ENCODE peak calls at places on chromosomes 6 and 20, in seven cellular contexts. One of them, this sample, is unnamed.
A peak's percentile ranks its signal among the peaks of the same experiment; 100 is the strongest.

GRCh38 chr6:79544299-79544927 is 7.2 kb upstream of the LCA5 start:
- DNase-seq in K562: no peak
- DNase-seq in SK-N-SH: no peak
- DNase-seq in HepG2: no peak
- DNase-seq in H1: no peak
- DNase-seq in IMR-90: peak; percentile 46
- DNase-seq in GM12878: peak; percentile 44
- DNase-seq in this sample: no peak

GRCh38 chr20:59560588-59561227 is 43.6 kb upstream of the PHACTR3 start:
- DNase-seq in SK-N-SH: peak; percentile 76
- DNase-seq in H1: no peak
- DNase-seq in GM12878: no peak
- DNase-seq in K562: peak; percentile 50
- DNase-seq in IMR-90: peak; percentile 11
- DNase-seq in HepG2: peak; percentile 46
- DNase-seq in this sample: peak; percentile 35

GRCh38 chr6:123415844-123416468 is 220.8 kb downstream of the TRDN start:
- DNase-seq in H1: no peak
- DNase-seq in HepG2: peak; percentile 56
- DNase-seq in K562: peak; percentile 10
- DNase-seq in IMR-90: peak; percentile 37
- DNase-seq in GM12878: no peak
- DNase-seq in SK-N-SH: peak; percentile 12
- DNase-seq in this sample: peak; percentile 62

GRCh38 chr20:38032585-38033329 is 499 bp downstream of the TTI1 start:
- DNase-seq in GM12878: no peak
- DNase-seq in IMR-90: no peak
- DNase-seq in HepG2: peak; percentile 35
- DNase-seq in K562: no peak
- DNase-seq in H1: no peak
- DNase-seq in SK-N-SH: no peak
- DNase-seq in this sample: no peak

GRCh38 chr6:151690768-151691562 is 116.5 kb upstream of the ESR1 start:
- DNase-seq in SK-N-SH: no peak
- DNase-seq in HepG2: no peak
- DNase-seq in H1: no peak
- DNase-seq in IMR-90: no peak
- DNase-seq in K562: no peak
- DNase-seq in GM12878: peak; percentile 83
- DNase-seq in this sample: no peak

GRCh38 chr6:36024154-36024760 is at the start of gene SLC26A8:
- DNase-seq in IMR-90: no peak
- DNase-seq in SK-N-SH: no peak
- DNase-seq in K562: no peak
- DNase-seq in HepG2: no peak
- DNase-seq in H1: no peak
- DNase-seq in GM12878: no peak
- DNase-seq in this sample: no peak

GRCh38 chr6:124670801-124671200 is 291.4 kb upstream of the RNF217 start:
- DNase-seq in GM12878: no peak
- DNase-seq in SK-N-SH: no peak
- DNase-seq in K562: no peak
- DNase-seq in H1: no peak
- DNase-seq in HepG2: no peak
- DNase-seq in IMR-90: no peak
- DNase-seq in this sample: no peak

GRCh38 chr20:45153756-45154155 is 20.9 kb upstream of the PI3 start:
- DNase-seq in K562: no peak
- DNase-seq in SK-N-SH: no peak
- DNase-seq in IMR-90: no peak
- DNase-seq in H1: no peak
- DNase-seq in GM12878: peak; percentile 15
- DNase-seq in HepG2: no peak
- DNase-seq in this sample: no peak

GRCh38 chr20:49573900-49574416 is 6.0 kb upstream of the PTGIS start:
- DNase-seq in HepG2: no peak
- DNase-seq in SK-N-SH: no peak
- DNase-seq in H1: no peak
- DNase-seq in IMR-90: peak; percentile 59
- DNase-seq in GM12878: no peak
- DNase-seq in K562: no peak
- DNase-seq in this sample: no peak

GRCh38 chr6:154615483-154616025 is 105.1 kb upstream of the CNKSR3 start:
- DNase-seq in H1: no peak
- DNase-seq in K562: peak; percentile 88
- DNase-seq in IMR-90: peak; percentile 60
- DNase-seq in SK-N-SH: peak; percentile 66
- DNase-seq in GM12878: no peak
- DNase-seq in HepG2: peak; percentile 35
- DNase-seq in this sample: peak; percentile 85

GRCh38 chr6:90816764-90817163 is 229.9 kb upstream of the MAP3K7 start:
- DNase-seq in IMR-90: no peak
- DNase-seq in HepG2: no peak
- DNase-seq in H1: no peak
- DNase-seq in K562: no peak
- DNase-seq in SK-N-SH: no peak
- DNase-seq in GM12878: no peak
- DNase-seq in this sample: no peak

GRCh38 chr6:127851197-127851596 is 49.7 kb downstream of the THEMIS start:
- DNase-seq in SK-N-SH: no peak
- DNase-seq in K562: no peak
- DNase-seq in IMR-90: peak; percentile 26
- DNase-seq in HepG2: no peak
- DNase-seq in GM12878: no peak
- DNase-seq in H1: no peak
- DNase-seq in this sample: no peak

GRCh38 chr20:46264391-46265266 is 43.7 kb downstream of the CDH22 start:
- DNase-seq in K562: no peak
- DNase-seq in IMR-90: no peak
- DNase-seq in H1: no peak
- DNase-seq in HepG2: no peak
- DNase-seq in SK-N-SH: no peak
- DNase-seq in GM12878: no peak
- DNase-seq in this sample: no peak

GRCh38 chr6:149169761-149170359 is 147.7 kb upstream of the TAB2 start:
- DNase-seq in GM12878: no peak
- DNase-seq in H1: no peak
- DNase-seq in SK-N-SH: no peak
- DNase-seq in HepG2: no peak
- DNase-seq in IMR-90: no peak
- DNase-seq in K562: no peak
- DNase-seq in this sample: no peak

GRCh38 chr6:149179431-149179830 is 138.1 kb upstream of the TAB2 start:
- DNase-seq in K562: no peak
- DNase-seq in GM12878: no peak
- DNase-seq in SK-N-SH: no peak
- DNase-seq in HepG2: no peak
- DNase-seq in H1: no peak
- DNase-seq in IMR-90: no peak
- DNase-seq in this sample: no peak

GRCh38 chr6:54195637-54196036 is 84.4 kb downstream of the MLIP start:
- DNase-seq in GM12878: no peak
- DNase-seq in SK-N-SH: no peak
- DNase-seq in K562: no peak
- DNase-seq in HepG2: no peak
- DNase-seq in IMR-90: no peak
- DNase-seq in H1: no peak
- DNase-seq in this sample: no peak

GRCh38 chr6:159715168-159715567 is 12.1 kb upstream of the WTAP start:
- DNase-seq in IMR-90: no peak
- DNase-seq in K562: no peak
- DNase-seq in H1: no peak
- DNase-seq in GM12878: no peak
- DNase-seq in HepG2: no peak
- DNase-seq in SK-N-SH: no peak
- DNase-seq in this sample: no peak

GRCh38 chr6:130000526-130001228 is 17.7 kb upstream of the L3MBTL3 start:
- DNase-seq in K562: no peak
- DNase-seq in HepG2: no peak
- DNase-seq in GM12878: no peak
- DNase-seq in H1: no peak
- DNase-seq in IMR-90: no peak
- DNase-seq in SK-N-SH: no peak
- DNase-seq in this sample: no peak

GRCh38 chr6:64459411-64459810 is 823.8 kb downstream of the PHF3 start:
- DNase-seq in HepG2: no peak
- DNase-seq in SK-N-SH: no peak
- DNase-seq in K562: no peak
- DNase-seq in H1: no peak
- DNase-seq in IMR-90: no peak
- DNase-seq in GM12878: no peak
- DNase-seq in this sample: no peak

GRCh38 chr6:33694977-33695376 is 16.5 kb downstream of the UQCC2 start:
- DNase-seq in IMR-90: no peak
- DNase-seq in GM12878: no peak
- DNase-seq in HepG2: no peak
- DNase-seq in K562: no peak
- DNase-seq in SK-N-SH: peak; percentile 23
- DNase-seq in H1: no peak
- DNase-seq in this sample: no peak

GRCh38 chr6:113347420-113347819 is 509.7 kb upstream of the MARCKS start:
- DNase-seq in H1: no peak
- DNase-seq in IMR-90: peak; percentile 87
- DNase-seq in HepG2: no peak
- DNase-seq in SK-N-SH: no peak
- DNase-seq in GM12878: no peak
- DNase-seq in K562: no peak
- DNase-seq in this sample: no peak

DNA sequence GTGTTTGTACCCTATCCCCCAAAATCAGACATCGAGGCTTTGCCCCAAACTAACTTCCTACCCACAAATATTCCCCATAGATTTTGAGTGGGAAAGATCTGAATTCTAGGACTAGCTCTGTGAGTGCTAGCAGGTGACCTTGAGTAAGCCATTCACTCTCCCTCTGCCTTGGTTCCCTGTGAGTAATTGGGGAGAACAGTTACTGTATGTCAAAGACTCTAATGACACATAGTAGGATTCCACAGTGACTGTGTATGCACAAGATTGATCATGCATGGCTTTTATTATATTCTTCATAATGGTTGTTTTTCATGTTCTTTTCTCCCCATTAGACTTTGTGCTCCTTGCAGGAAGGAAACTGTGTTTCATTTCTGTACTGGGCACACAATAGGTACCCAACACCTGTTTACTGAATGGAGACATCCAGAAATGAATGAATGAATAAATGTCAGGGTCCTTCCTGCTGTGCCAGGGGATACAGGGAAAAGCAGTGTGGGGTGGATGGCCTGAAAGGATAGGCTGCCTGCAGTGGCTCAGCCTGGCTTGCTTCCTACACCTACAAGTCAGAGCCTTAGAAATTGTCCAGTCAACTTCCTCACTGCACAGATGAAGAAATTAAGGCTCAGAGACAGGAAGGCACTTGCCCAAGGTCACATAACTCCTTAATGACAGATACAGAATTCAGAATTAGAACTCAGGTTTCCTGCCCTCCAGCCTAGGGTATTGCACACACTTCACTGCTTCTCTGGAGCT is 906 bp upstream of the TMEM151B start:
- DNase-seq in H1: no peak
- DNase-seq in HepG2: no peak
- DNase-seq in SK-N-SH: no peak
- DNase-seq in GM12878: no peak
- DNase-seq in IMR-90: no peak
- DNase-seq in K562: no peak
- DNase-seq in this sample: no peak
- TF ChIP-seq RFX5 in H1: no peak
- TF ChIP-seq RFX5 in HepG2: no peak
- TF ChIP-seq RFX5 in SK-N-SH: no peak
- TF ChIP-seq RFX5 in GM12878: no peak
- TF ChIP-seq RFX5 in IMR-90: no peak
- TF ChIP-seq RFX5 in K562: no peak
- TF ChIP-seq RFX5 in this sample: no peak

DNA sequence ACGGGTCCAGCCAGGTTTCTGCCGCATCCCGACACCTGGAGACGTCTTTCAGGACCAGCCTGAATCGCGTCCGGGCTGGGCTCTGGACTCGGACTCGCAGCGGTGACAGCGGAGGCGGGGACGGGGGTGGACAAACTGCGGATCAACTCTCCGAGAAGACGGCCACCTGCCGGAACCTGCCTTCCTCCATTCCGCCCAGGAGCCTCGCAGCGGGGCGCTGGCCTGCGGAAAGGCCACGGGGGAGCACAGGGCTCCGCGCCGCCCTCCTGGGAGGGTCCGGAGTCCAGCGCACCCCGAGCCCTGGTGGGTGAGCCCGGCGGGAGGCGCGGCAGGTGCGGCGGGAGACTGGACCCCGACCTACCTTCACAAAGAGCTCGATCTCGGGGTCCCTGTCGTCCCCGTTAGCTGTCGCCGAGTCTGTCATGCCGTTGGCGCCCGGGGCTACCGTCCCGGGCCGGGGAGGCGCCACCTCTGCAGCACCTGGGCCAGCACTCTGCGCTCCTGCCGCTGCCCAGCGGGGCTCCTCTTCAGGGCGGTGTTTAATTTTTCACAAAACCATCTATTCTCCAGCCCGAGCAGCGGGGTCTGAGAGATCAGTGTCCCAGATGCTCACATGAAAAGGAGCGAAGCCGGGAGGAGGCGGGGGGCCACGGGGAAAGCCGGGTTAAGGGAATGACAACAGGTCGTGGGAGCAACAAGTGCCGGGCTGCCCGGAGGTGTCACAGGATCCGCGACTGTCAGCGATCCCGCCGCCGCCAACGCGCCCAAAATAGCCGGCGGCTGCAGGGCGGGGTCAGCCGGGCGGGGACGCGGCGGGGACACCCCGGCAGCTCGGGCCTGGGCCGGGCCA is at the start of gene CLIC5:
- DNase-seq in GM12878: no peak
- DNase-seq in H1: no peak
- DNase-seq in IMR-90: no peak
- DNase-seq in SK-N-SH: peak; percentile 34
- DNase-seq in HepG2: no peak
- DNase-seq in K562: peak; percentile 18
- DNase-seq in this sample: no peak
- TF ChIP-seq RFX5 in GM12878: no peak
- TF ChIP-seq RFX5 in H1: no peak
- TF ChIP-seq RFX5 in IMR-90: no peak
- TF ChIP-seq RFX5 in SK-N-SH: no peak
- TF ChIP-seq RFX5 in HepG2: no peak
- TF ChIP-seq RFX5 in K562: no peak
- TF ChIP-seq RFX5 in this sample: no peak

DNA sequence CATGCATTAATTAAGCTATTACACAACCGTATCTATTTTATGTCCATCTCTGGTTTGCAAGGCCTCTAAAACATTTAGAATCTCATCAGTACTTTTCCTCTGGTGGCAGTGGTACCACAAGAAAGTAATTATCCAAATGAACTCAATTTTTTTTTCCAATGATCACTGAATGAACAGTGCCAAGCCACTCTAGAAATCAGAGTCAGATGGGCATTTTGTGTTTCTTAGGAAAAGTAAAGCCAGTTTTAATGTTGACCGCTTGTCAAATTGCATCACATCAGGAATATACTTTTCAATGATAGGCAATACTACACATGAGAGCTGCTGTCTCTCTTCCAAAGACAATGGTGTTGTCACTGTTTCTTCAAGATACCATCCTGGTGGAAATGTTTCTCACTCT is 109.0 kb upstream of the TCF21 start:
- DNase-seq in GM12878: no peak
- DNase-seq in IMR-90: no peak
- DNase-seq in H1: no peak
- DNase-seq in HepG2: no peak
- DNase-seq in SK-N-SH: no peak
- DNase-seq in K562: no peak
- DNase-seq in this sample: no peak
- TF ChIP-seq RFX5 in GM12878: no peak
- TF ChIP-seq RFX5 in IMR-90: no peak
- TF ChIP-seq RFX5 in H1: no peak
- TF ChIP-seq RFX5 in HepG2: no peak
- TF ChIP-seq RFX5 in SK-N-SH: no peak
- TF ChIP-seq RFX5 in K562: no peak
- TF ChIP-seq RFX5 in this sample: no peak

GRCh38 chr6:111382476-111383294 is 100.3 kb downstream of the REV3L start:
- DNase-seq in SK-N-SH: no peak
- DNase-seq in K562: no peak
- DNase-seq in H1: no peak
- DNase-seq in IMR-90: no peak
- DNase-seq in GM12878: no peak
- DNase-seq in HepG2: no peak
- DNase-seq in this sample: no peak
- TF ChIP-seq RFX5 in SK-N-SH: no peak
- TF ChIP-seq RFX5 in K562: no peak
- TF ChIP-seq RFX5 in H1: no peak
- TF ChIP-seq RFX5 in IMR-90: no peak
- TF ChIP-seq RFX5 in GM12878: no peak
- TF ChIP-seq RFX5 in HepG2: no peak
- TF ChIP-seq RFX5 in this sample: no peak